ENCODE peak calls at places on chromosomes 7 and 10, in six cellular contexts. N is left lung, I is upper lobe of right lung, X is progenitor cell of endocrine pancreas, V is GM12878, W is body of pancreas. J is an unnamed sample.

GRCh38 chr7:117274951-117275350 is 47.9 kb downstream of the WNT2 start:
- DNase-seq in N (no peak), I (no peak), X (no peak), V (no peak), W (no peak), J (no peak)

GRCh38 chr10:110502072-110502845 is 4.6 kb downstream of the DUSP5 start:
- DNase-seq in N (no peak), I (no peak), X (no peak), V (no peak), W (no peak), J (no peak)

GRCh38 chr7:134356421-134356936 is 39.7 kb upstream of the SLC35B4 start:
- DNase-seq in N (no peak), I (no peak), X (no peak), V (no peak), W (no peak), J (no peak)

GRCh38 chr7:103124429-103124979 is 24.4 kb downstream of the NAPEPLD start:
- DNase-seq in N (no peak), I (no peak), X (no peak), V (no peak), W (no peak), J (no peak)

GRCh38 chr10:117168135-117168674 is 29.1 kb upstream of the KCNK18 start:
- DNase-seq in N (peak), I (peak), X (peak), V (no peak), W (peak), J (no peak)

GRCh38 chr10:103598654-103599115 is 105.2 kb downstream of the NEURL1 start:
- DNase-seq in N (no peak), I (no peak), X (peak), V (no peak), W (peak), J (no peak)

GRCh38 chr7:131653418-131654248 is 97.2 kb upstream of the PODXL start:
- DNase-seq in N (no peak), I (peak), X (no peak), V (no peak), W (no peak), J (no peak)

GRCh38 chr7:51313276-51314035 is 3.2 kb downstream of the COBL start:
- DNase-seq in N (no peak), I (no peak), X (no peak), V (no peak), W (no peak), J (no peak)

GRCh38 chr10:7192831-7193348 is 217.9 kb downstream of the SFMBT2 start:
- DNase-seq in N (no peak), I (no peak), X (no peak), V (no peak), W (no peak), J (no peak)

GRCh38 chr10:102767428-102768160 is 23.8 kb downstream of the WBP1L start:
- DNase-seq in N (no peak), I (no peak), X (no peak), V (no peak), W (no peak), J (no peak)

GRCh38 chr10:91856637-91857036 is 52.6 kb downstream of the FGFBP3 start:
- DNase-seq in N (no peak), I (no peak), X (no peak), V (no peak), W (no peak), J (no peak)

GRCh38 chr7:73829921-73830617 is 727 bp upstream of the CLDN4 start:
- DNase-seq in N (peak), I (no peak), X (no peak), V (no peak), W (no peak), J (no peak)

GRCh38 chr10:78815702-78816334 is 252.9 kb upstream of the ZMIZ1 start:
- DNase-seq in N (no peak), I (no peak), X (no peak), V (no peak), W (no peak), J (no peak)

GRCh38 chr10:113616244-113617074 is 47.4 kb downstream of the NRAP start:
- DNase-seq in N (no peak), I (no peak), X (no peak), V (no peak), W (peak), J (no peak)

GRCh38 chr7:40105879-40106473 is 28.4 kb downstream of the MPLKIP start:
- DNase-seq in N (no peak), I (no peak), X (no peak), V (no peak), W (no peak), J (no peak)

GRCh38 chr10:42491001-42491592 is 147.3 kb downstream of the ZNF33B start:
- DNase-seq in N (no peak), I (no peak), X (no peak), V (no peak), W (no peak), J (no peak)

GRCh38 chr7:120311028-120311788 is 38.2 kb downstream of the KCND2 start:
- DNase-seq in N (no peak), I (no peak), X (no peak), V (no peak), W (no peak), J (no peak)

GRCh38 chr10:42732266-42732665 is 50.3 kb upstream of the BMS1 start:
- DNase-seq in N (no peak), I (no peak), X (no peak), V (no peak), W (no peak), J (no peak)

GRCh38 chr10:99873846-99874245 is 91.4 kb downstream of the ABCC2 start:
- DNase-seq in N (no peak), I (no peak), X (no peak), V (no peak), W (no peak), J (no peak)

GRCh38 chr7:29406366-29406765 is 157.3 kb upstream of the PRR15 start:
- DNase-seq in N (no peak), I (no peak), X (no peak), V (no peak), W (no peak), J (no peak)

GRCh38 chr10:29635711-29636144 is 957 bp upstream of the SVIL start:
- DNase-seq in N (no peak), I (no peak), X (peak), V (peak), W (no peak), J (no peak)

GRCh38 chr10:61609609-61610166 is 53.0 kb upstream of the CABCOCO1 start:
- DNase-seq in N (no peak), I (no peak), X (no peak), V (no peak), W (no peak), J (no peak)

GRCh38 chr10:95728535-95728934 is 27.4 kb upstream of the ENTPD1 start:
- DNase-seq in N (no peak), I (no peak), X (no peak), V (no peak), W (no peak), J (no peak)

GRCh38 chr10:101266396-101267298 is 37.4 kb upstream of the LBX1 start:
- DNase-seq in N (no peak), I (no peak), X (no peak), V (no peak), W (no peak), J (no peak)

DNA sequence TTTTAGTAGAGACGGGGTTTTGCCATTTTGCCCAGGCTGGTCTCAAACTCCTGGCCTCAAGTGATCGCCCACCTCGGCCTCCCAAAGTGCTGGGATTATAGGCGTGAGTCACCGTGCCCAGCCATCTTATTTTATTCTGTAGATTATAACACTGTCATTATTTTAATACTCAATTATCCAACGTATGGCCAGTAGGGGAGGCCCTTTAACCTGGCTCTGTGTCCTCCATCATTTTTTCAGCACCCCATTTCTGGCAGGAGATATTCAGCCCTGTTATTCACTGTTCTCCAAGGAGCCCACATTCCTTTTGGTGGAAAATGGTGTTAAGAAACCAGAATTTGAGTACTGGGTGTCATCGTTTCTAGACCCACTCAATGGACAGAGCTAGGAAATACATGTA is 31.5 kb downstream of the PDSS1 start:
- DNase-seq in N (no peak), I (no peak), X (no peak), V (no peak), W (no peak), J (no peak)
- TF ChIP-seq CTCF in N (no peak), I (no peak), X (no peak), V (peak), W (no peak), J (no peak)

DNA sequence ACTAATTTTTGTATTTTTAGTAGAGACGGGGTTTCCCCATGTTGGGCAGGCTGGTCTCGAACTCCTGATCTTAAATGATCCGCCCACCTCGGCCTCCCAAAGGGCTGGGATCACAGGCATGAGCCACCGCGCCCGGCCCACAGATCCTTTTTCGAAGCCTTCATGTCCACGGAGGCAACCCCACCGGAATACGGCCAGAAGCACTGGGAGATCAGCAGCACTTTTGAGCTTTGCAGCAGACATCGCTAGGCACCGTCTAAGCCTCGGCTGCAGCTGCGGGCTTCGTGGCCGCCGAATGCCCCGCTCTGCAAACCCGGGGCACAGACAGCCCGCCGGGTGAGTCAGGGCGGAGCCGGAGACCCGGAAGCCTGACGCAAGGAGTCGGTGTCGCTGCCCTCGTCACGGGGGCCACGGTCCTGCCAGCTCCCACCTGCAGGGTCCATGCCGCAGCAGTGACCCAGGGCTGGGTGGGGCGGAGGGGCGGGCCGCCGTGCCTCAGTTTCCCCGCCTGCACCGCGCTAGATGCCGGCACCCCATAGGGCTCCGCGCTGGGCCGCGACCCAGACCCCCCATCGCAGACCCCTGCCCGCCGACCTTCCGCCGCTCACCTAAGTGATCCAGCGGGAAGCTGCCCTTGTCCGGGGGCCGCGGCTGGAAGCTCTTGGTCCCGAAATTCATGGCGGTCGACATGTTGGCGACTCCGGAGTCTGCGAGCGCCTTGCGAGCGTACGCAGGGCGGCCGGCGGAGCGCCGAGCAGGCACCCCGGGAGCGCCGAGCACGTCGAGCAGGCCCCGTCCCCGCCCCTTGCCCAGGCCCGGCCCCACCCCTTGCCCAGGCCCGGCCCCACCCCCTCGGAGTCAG is at the start of gene COX19:
- DNase-seq in N (peak), I (peak), X (peak), V (peak), W (peak), J (peak)
- TF ChIP-seq CTCF in N (no peak), I (no peak), X (no peak), V (no peak), W (no peak), J (no peak)

GRCh38 chr10:133214468-133215410 is 15.3 kb upstream of the UTF1 start:
- DNase-seq in N (peak), I (no peak), X (no peak), V (no peak), W (no peak), J (no peak)
- TF ChIP-seq CTCF in N (no peak), I (no peak), X (no peak), V (no peak), W (no peak), J (no peak)

GRCh38 chr7:151896486-151896885 is 19.6 kb upstream of the PRKAG2 start:
- DNase-seq in N (no peak), I (no peak), X (no peak), V (no peak), W (no peak), J (no peak)
- TF ChIP-seq CTCF in N (no peak), I (no peak), X (no peak), V (no peak), W (no peak), J (no peak)

GRCh38 chr7:101633516-101633915 is 4.4 kb upstream of the MYL10 start:
- DNase-seq in N (no peak), I (no peak), X (no peak), V (no peak), W (no peak), J (no peak)
- TF ChIP-seq CTCF in N (no peak), I (no peak), X (no peak), V (no peak), W (no peak), J (no peak)

GRCh38 chr7:38744746-38745145 is 113.6 kb upstream of the AMPH start:
- DNase-seq in N (no peak), I (no peak), X (no peak), V (no peak), W (no peak), J (no peak)

GRCh38 chr7:38736135-38736534 is 105.0 kb upstream of the AMPH start:
- DNase-seq in N (no peak), I (no peak), X (no peak), V (no peak), W (no peak), J (no peak)

GRCh38 chr7:38740041-38740440 is 108.9 kb upstream of the AMPH start:
- DNase-seq in N (no peak), I (no peak), X (no peak), V (no peak), W (no peak), J (no peak)
- TF ChIP-seq CTCF in N (no peak), I (no peak), X (no peak), V (no peak), W (no peak), J (no peak)

DNA sequence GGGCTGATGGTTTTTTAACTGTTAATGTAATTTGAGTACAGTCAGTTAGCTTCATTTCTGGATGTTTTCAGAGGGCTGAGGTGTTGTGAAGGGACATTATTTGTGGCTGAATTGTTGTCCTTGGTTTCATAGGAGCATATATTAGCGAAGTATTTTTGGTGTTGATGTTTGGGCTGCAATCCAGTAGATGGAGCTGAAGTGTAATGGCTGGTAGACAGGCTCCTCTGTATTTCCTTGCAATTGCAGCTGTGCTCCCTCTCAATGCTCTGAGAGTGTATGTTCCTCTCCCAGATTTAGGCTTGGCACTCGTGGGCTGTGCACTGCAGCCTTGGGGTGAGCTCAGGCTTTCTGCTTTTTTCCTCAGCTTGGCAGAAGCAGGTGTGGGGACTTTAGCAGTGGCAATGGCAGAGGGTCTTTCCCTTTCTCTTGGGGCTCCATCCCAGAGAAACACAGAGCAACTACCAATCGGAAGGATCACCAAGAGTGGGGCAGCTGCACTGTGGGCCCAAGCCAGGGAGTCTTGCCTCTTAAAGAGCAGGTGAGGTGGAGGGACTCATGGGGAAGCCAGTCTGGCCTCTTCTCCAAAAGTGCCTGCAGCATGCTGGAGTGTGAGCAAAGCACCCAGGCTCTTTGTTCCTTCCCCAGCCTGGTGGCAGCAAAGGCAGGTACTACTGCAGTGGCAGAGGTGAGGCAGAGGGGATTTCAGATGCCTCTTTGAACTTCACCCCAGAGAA is 544.4 kb downstream of the SH2D4B start:
- DNase-seq in N (no peak), I (no peak), X (no peak), V (no peak), W (no peak), J (no peak)
- TF ChIP-seq CTCF in N (no peak), I (no peak), X (peak), V (peak), W (no peak), J (no peak)

GRCh38 chr10:71007516-71007915 is 119.2 kb upstream of the PCBD1 start:
- DNase-seq in N (no peak), I (no peak), X (no peak), V (no peak), W (no peak), J (no peak)

GRCh38 chr10:71008150-71008549 is 119.8 kb upstream of the PCBD1 start:
- DNase-seq in N (no peak), I (no peak), X (no peak), V (no peak), W (no peak), J (no peak)

GRCh38 chr10:71009031-71009605 is 120.8 kb upstream of the PCBD1 start:
- DNase-seq in N (no peak), I (peak), X (no peak), V (no peak), W (no peak), J (no peak)

GRCh38 chr10:71011141-71011540 is 122.8 kb upstream of the PCBD1 start:
- DNase-seq in N (no peak), I (no peak), X (no peak), V (no peak), W (no peak), J (no peak)

GRCh38 chr10:71010730-71011129 is 122.4 kb upstream of the PCBD1 start:
- DNase-seq in N (no peak), I (no peak), X (no peak), V (no peak), W (no peak), J (no peak)
- TF ChIP-seq CTCF in N (no peak), I (no peak), X (no peak), V (no peak), W (no peak), J (no peak)

GRCh38 chr10:132163278-132163765 is 23.4 kb upstream of the DPYSL4 start:
- DNase-seq in N (peak), I (no peak), X (peak), V (no peak), W (peak), J (no peak)
- TF ChIP-seq CTCF in N (no peak), I (no peak), X (peak), V (no peak), W (no peak), J (no peak)

GRCh38 chr7:151683615-151684407 is 164.1 kb upstream of the RHEB start:
- DNase-seq in N (no peak), I (peak), X (no peak), V (no peak), W (no peak), J (no peak)

GRCh38 chr7:151684408-151685175 is 164.9 kb upstream of the RHEB start:
- DNase-seq in N (no peak), I (no peak), X (no peak), V (no peak), W (no peak), J (no peak)

GRCh38 chr7:151681726-151682125 is 162.0 kb upstream of the RHEB start:
- DNase-seq in N (no peak), I (no peak), X (no peak), V (no peak), W (no peak), J (no peak)

GRCh38 chr7:151680810-151681209 is 161.1 kb upstream of the RHEB start:
- DNase-seq in N (no peak), I (no peak), X (no peak), V (no peak), W (no peak), J (no peak)

GRCh38 chr7:151682831-151683614 is 163.3 kb upstream of the RHEB start:
- DNase-seq in N (no peak), I (no peak), X (no peak), V (no peak), W (no peak), J (no peak)
- TF ChIP-seq CTCF in N (no peak), I (no peak), X (no peak), V (no peak), W (no peak), J (no peak)

J was measured in AG09319.